ENCODE peak calls at places on chromosomes 1 and 21, in nine cellular contexts. M is NCI-H1417; A is natural killer cell; F is midbrain; O is iris pigment epithelial cell; E is Right ventricle myocardium superior; J is NCI-H1694; K is left lung; Y is stimulated activated CD4-positive, alpha-beta T cell treated with anti-CD3 and anti-CD28 coated beads, Interleukin-1b, Interleukin-23, amount 100 ng/mL, for 24 hours. S is an unnamed sample.

GRCh38 chr1:85201340-85202091 is 700 bp upstream of the SYDE2 start:
- DNase-seq in O (peak; percentile 77), J (peak; percentile 6), M (peak; percentile 57), F (peak; percentile 14), E (peak; percentile 83), A (peak; percentile 47), Y (peak; percentile 22), K (peak; percentile 89), S (peak; percentile 78)

GRCh38 chr1:27725374-27726172 is at the start of gene FAM76A:
- DNase-seq in E (peak; percentile 100), M (peak; percentile 99), F (peak; percentile 100), K (peak; percentile 99), J (peak; percentile 96), A (peak; percentile 99), Y (peak; percentile 99), O (peak; percentile 99), S (peak; percentile 100)

GRCh38 chr1:41359211-41360073 is 1.8 kb upstream of the FOXO6 start:
- DNase-seq in O (peak; percentile 17), E (no peak), A (peak; percentile 15), F (no peak), J (no peak), Y (no peak), K (peak; percentile 58), M (no peak), S (no peak)

GRCh38 chr1:67261646-67262045 is 46.0 kb upstream of the IL12RB2 start:
- DNase-seq in M (no peak), F (no peak), E (no peak), K (no peak), A (no peak), J (no peak), O (no peak), Y (no peak), S (no peak)

GRCh38 chr1:160681067-160681890 is 30.3 kb downstream of the CD48 start:
- DNase-seq in O (peak; percentile 31), M (peak; percentile 63), J (no peak), E (peak; percentile 83), F (peak; percentile 19), A (peak; percentile 83), Y (peak; percentile 70), K (peak; percentile 89), S (peak; percentile 93)

GRCh38 chr21:16579538-16579937 is 849.8 kb downstream of the USP25 start:
- DNase-seq in A (no peak), Y (no peak), E (no peak), O (peak; percentile 52), M (no peak), F (peak; percentile 57), J (no peak), K (no peak), S (no peak)

GRCh38 chr1:94551449-94551848 is 9.9 kb upstream of the F3 start:
- DNase-seq in O (no peak), J (no peak), K (no peak), Y (no peak), F (no peak), M (no peak), E (no peak), A (no peak), S (no peak)

GRCh38 chr1:229117664-229118300 is 153.1 kb upstream of the RAB4A start:
- DNase-seq in Y (no peak), K (peak; percentile 88), F (peak; percentile 62), E (peak; percentile 82), M (peak; percentile 49), J (no peak), A (no peak), O (peak; percentile 27), S (no peak)